ENCODE peak calls at places on chromosomes 12 and 14, in four cellular contexts. One of them, this sample, is unnamed.

GRCh38 chr12:120584343-120585149 is 3.3 kb upstream of the POP5 start:
- DNase-seq in A549: peak
- DNase-seq in tibial nerve: peak
- DNase-seq in upper lobe of left lung: peak
- DNase-seq in this sample: no peak

GRCh38 chr14:61491224-61491623 is 169.8 kb downstream of the PRKCH start:
- DNase-seq in tibial nerve: no peak
- DNase-seq in A549: peak
- DNase-seq in upper lobe of left lung: no peak
- DNase-seq in this sample: no peak

GRCh38 chr12:3759878-3760277 is 7.0 kb upstream of the CRACR2A start:
- DNase-seq in tibial nerve: no peak
- DNase-seq in A549: no peak
- DNase-seq in upper lobe of left lung: no peak
- DNase-seq in this sample: no peak

GRCh38 chr14:54169254-54169924 is 212.8 kb upstream of the BMP4 start:
- DNase-seq in upper lobe of left lung: no peak
- DNase-seq in tibial nerve: no peak
- DNase-seq in A549: no peak
- DNase-seq in this sample: no peak

GRCh38 chr12:107493646-107494045 is 192.0 kb upstream of the PWP1 start:
- DNase-seq in A549: no peak
- DNase-seq in upper lobe of left lung: no peak
- DNase-seq in tibial nerve: no peak
- DNase-seq in this sample: no peak

GRCh38 chr12:106445981-106446380 is 88.4 kb downstream of the POLR3B start:
- DNase-seq in A549: no peak
- DNase-seq in tibial nerve: no peak
- DNase-seq in upper lobe of left lung: no peak
- DNase-seq in this sample: no peak

GRCh38 chr12:82486524-82487235 is 128.4 kb downstream of the METTL25 start:
- DNase-seq in upper lobe of left lung: no peak
- DNase-seq in A549: no peak
- DNase-seq in tibial nerve: no peak
- DNase-seq in this sample: no peak

GRCh38 chr14:92670177-92670576 is 78.2 kb downstream of the LGMN start:
- DNase-seq in A549: peak
- DNase-seq in upper lobe of left lung: no peak
- DNase-seq in tibial nerve: no peak
- DNase-seq in this sample: no peak

GRCh38 chr14:96494331-96494730 is 7.9 kb upstream of the PAPOLA start:
- DNase-seq in tibial nerve: no peak
- DNase-seq in upper lobe of left lung: no peak
- DNase-seq in A549: no peak
- DNase-seq in this sample: no peak

GRCh38 chr12:65609359-65609771 is 214.9 kb upstream of the HMGA2 start:
- DNase-seq in tibial nerve: no peak
- DNase-seq in A549: peak
- DNase-seq in upper lobe of left lung: no peak
- DNase-seq in this sample: no peak

GRCh38 chr12:94798107-94798506 is 147.8 kb upstream of the TMCC3 start:
- DNase-seq in A549: no peak
- DNase-seq in tibial nerve: no peak
- DNase-seq in upper lobe of left lung: no peak
- DNase-seq in this sample: no peak

GRCh38 chr12:106897082-106897481 is 58.6 kb upstream of the TMEM263 start:
- DNase-seq in tibial nerve: no peak
- DNase-seq in A549: peak
- DNase-seq in upper lobe of left lung: no peak
- DNase-seq in this sample: no peak

GRCh38 chr12:89135976-89136634 is 216.2 kb downstream of the DUSP6 start:
- DNase-seq in upper lobe of left lung: no peak
- DNase-seq in A549: peak
- DNase-seq in tibial nerve: no peak
- DNase-seq in this sample: peak

GRCh38 chr14:105070760-105071137 is 5.5 kb upstream of the GPR132 start:
- DNase-seq in A549: no peak
- DNase-seq in upper lobe of left lung: no peak
- DNase-seq in tibial nerve: no peak
- DNase-seq in this sample: no peak

GRCh38 chr12:9323144-9323681 is 115.0 kb upstream of the PZP start:
- DNase-seq in A549: no peak
- DNase-seq in upper lobe of left lung: no peak
- DNase-seq in tibial nerve: no peak
- DNase-seq in this sample: no peak

DNA sequence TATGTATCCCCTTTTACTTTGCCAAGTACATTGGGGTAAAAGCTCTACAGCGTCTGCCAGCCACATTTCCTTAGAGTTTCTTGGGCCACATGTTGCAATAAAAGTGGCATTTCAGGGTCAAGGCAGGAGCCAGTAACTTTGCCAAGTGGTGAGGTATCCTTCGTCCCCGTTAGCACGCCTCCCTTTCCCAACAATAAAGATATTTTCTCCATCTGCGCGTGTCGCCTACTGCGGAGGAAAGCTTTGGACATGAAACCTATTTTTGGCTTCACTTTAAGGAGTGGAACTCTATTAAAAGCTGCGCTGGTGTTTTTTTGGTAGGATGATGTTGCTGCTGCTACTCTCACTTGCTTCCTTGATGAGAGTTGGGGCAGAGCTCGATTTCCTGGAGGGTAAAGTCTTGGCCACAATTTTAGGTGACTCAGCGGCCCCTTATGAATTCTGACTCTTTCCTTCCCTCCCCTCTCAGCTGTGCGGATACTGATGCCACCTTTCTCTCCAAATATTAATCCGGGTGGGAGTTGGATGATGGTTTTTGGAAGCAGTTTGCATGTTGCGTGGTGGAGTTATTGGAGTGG is 851 bp downstream of the CCDC91 start:
- DNase-seq in tibial nerve: no peak
- DNase-seq in upper lobe of left lung: no peak
- DNase-seq in A549: no peak
- DNase-seq in this sample: peak
- TF ChIP-seq POLR2A in tibial nerve: no peak
- TF ChIP-seq POLR2A in upper lobe of left lung: no peak
- TF ChIP-seq POLR2A in A549: no peak
- TF ChIP-seq POLR2A in this sample: no peak

GRCh38 chr14:99793213-99794155 is at the start of gene EML1:
- DNase-seq in upper lobe of left lung: peak
- DNase-seq in A549: peak
- DNase-seq in tibial nerve: peak
- DNase-seq in this sample: peak
- TF ChIP-seq POLR2A in upper lobe of left lung: peak
- TF ChIP-seq POLR2A in A549: peak
- TF ChIP-seq POLR2A in tibial nerve: peak
- TF ChIP-seq POLR2A in this sample: peak

DNA sequence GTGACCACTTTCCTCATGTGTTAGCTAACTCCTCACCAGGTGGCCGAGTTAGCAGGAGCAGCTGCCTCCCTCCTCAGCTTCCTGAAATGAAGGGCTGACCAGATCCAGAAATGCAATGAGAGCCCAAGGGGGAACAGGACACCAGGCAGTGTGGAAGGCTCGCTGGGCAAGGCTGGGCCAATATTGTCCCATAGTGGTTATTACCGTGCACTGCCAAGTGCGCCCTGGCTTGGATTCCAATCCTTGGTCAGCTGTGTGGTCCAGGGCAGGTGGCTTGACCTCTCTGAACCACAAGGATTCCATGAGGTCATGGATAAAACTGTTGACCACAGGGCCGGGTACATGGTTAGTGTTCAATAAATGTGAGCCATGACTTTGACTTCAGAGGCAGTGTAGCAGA is 3.6 kb upstream of the HSPB8 start:
- DNase-seq in tibial nerve: no peak
- DNase-seq in A549: no peak
- DNase-seq in upper lobe of left lung: no peak
- DNase-seq in this sample: no peak
- TF ChIP-seq POLR2A in tibial nerve: no peak
- TF ChIP-seq POLR2A in A549: no peak
- TF ChIP-seq POLR2A in upper lobe of left lung: no peak
- TF ChIP-seq POLR2A in this sample: no peak

GRCh38 chr12:111220363-111220762 is 148.5 kb downstream of the PHETA1 start:
- DNase-seq in tibial nerve: no peak
- DNase-seq in upper lobe of left lung: no peak
- DNase-seq in A549: no peak
- DNase-seq in this sample: no peak
- TF ChIP-seq POLR2A in tibial nerve: no peak
- TF ChIP-seq POLR2A in upper lobe of left lung: no peak
- TF ChIP-seq POLR2A in A549: no peak
- TF ChIP-seq POLR2A in this sample: no peak

DNA sequence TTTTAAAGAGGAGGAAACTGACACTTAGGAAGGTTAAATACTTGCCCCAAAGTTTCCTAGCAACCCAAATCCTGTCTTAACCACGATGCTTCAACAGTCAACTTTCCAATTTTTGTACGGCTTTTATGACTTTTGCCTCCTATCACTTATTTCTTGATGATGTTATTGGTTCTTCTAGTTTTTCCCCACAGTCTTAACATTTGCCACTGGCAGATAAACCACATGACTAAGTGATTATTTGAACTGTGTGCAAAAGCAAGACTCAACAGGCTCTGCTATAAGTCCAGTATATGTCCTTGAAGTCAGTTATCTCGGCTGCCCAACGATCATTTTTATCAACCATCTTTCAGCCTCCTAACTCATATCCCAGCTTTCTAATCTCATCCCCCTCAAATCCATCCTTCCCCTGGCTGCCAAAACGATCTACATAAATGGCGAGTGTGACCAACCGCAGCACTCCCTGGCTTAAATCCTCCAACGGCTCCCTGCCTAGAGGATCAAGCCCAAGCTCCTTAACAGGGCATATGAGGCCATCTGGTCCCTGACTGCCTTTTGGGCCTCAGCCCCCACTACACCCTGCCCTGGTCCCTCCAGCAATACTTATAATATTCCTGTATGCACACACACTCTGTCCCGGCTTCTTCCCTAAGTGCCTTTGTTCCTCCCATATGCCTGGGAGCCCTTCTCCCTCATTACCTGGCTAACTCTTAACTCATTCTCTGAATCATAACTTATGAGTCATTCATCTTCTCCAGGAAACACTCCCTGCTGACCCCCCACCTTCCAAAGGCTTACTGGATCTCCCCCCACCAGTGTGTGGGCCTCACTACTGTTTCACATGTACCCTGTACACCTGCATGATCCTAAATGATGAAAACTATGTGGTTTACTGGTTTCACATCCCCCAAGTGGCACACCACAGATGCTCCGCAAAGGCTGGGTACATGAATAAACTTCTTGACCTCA is 8.8 kb downstream of the VPS37B start:
- DNase-seq in upper lobe of left lung: no peak
- DNase-seq in A549: peak
- DNase-seq in tibial nerve: no peak
- DNase-seq in this sample: peak
- TF ChIP-seq POLR2A in upper lobe of left lung: no peak
- TF ChIP-seq POLR2A in A549: no peak
- TF ChIP-seq POLR2A in tibial nerve: no peak
- TF ChIP-seq POLR2A in this sample: no peak

GRCh38 chr12:51636581-51636980 is 45.5 kb downstream of the SCN8A start:
- DNase-seq in upper lobe of left lung: no peak
- DNase-seq in tibial nerve: no peak
- DNase-seq in A549: no peak
- DNase-seq in this sample: no peak
- TF ChIP-seq POLR2A in upper lobe of left lung: no peak
- TF ChIP-seq POLR2A in tibial nerve: no peak
- TF ChIP-seq POLR2A in A549: no peak
- TF ChIP-seq POLR2A in this sample: no peak